ENCODE peak calls at places on chromosomes 1 and 21, in nine cellular contexts. C is neural crest cell, A is GM19239, S is skeletal muscle cell, Q is psoas muscle, R is NCI-H1105 treated with DMSO at 0.1 percent for 48 hours, N is Peyer's patch, Y is coronary artery, B is head of caudate nucleus. T is an unnamed sample.

GRCh38 chr1:91130256-91130985 is 108.6 kb upstream of the ZNF644 start:
- DNase-seq in R (no peak), N (no peak), C (no peak), B (no peak), Y (peak), Q (no peak), A (no peak), S (no peak), T (no peak)

GRCh38 chr1:9385801-9386573 is 93.3 kb downstream of the SPSB1 start:
- DNase-seq in R (no peak), Q (no peak), S (no peak), Y (no peak), A (no peak), C (no peak), N (no peak), B (no peak), T (no peak)

GRCh38 chr1:96075704-96076455 is 645.7 kb upstream of the PTBP2 start:
- DNase-seq in Q (no peak), C (no peak), S (no peak), Y (no peak), R (no peak), A (no peak), B (no peak), N (no peak), T (peak)

GRCh38 chr1:39105841-39106765 is 80.0 kb downstream of the NDUFS5 start:
- DNase-seq in C (peak), Y (peak), S (no peak), R (peak), A (peak), Q (peak), N (no peak), B (peak), T (no peak)

GRCh38 chr1:87117761-87118160 is 203.3 kb downstream of the HS2ST1 start:
- DNase-seq in C (no peak), Y (no peak), A (no peak), N (no peak), B (no peak), R (no peak), S (no peak), Q (no peak), T (no peak)

GRCh38 chr1:241639040-241639652 is 1.0 kb downstream of the CHML start:
- DNase-seq in S (no peak), B (no peak), R (no peak), Y (no peak), Q (no peak), N (no peak), C (no peak), A (no peak), T (no peak)

GRCh38 chr1:228810855-228811654 is 75.8 kb downstream of the RHOU start:
- DNase-seq in A (peak), R (no peak), C (no peak), B (peak), N (no peak), Y (no peak), S (no peak), Q (no peak), T (no peak)

GRCh38 chr21:31730687-31731111 is 1.2 kb downstream of the SCAF4 start:
- DNase-seq in N (no peak), S (no peak), C (no peak), Q (no peak), R (peak), Y (no peak), B (peak), A (no peak), T (no peak)

GRCh38 chr1:239126881-239127280 is 259.5 kb upstream of the CHRM3 start:
- DNase-seq in Q (no peak), A (no peak), Y (no peak), C (no peak), R (no peak), S (no peak), N (no peak), B (peak), T (no peak)

GRCh38 chr1:44724408-44725308 is 6.3 kb downstream of the RNU5D-1 start:
- DNase-seq in Q (no peak), C (no peak), A (no peak), B (no peak), Y (no peak), N (no peak), S (no peak), R (no peak), T (no peak)

GRCh38 chr1:12196641-12197482 is 30.1 kb downstream of the TNFRSF1B start:
- DNase-seq in B (peak), Y (no peak), N (no peak), S (no peak), R (no peak), A (no peak), Q (peak), C (no peak), T (no peak)

GRCh38 chr1:27117733-27118439 is 37.0 kb downstream of the SLC9A1 start:
- DNase-seq in A (no peak), N (no peak), S (no peak), Y (no peak), Q (no peak), B (no peak), C (no peak), R (no peak), T (no peak)

GRCh38 chr1:244322181-244322580 is 129.5 kb downstream of the ADSS2 start:
- DNase-seq in N (no peak), S (no peak), R (no peak), Y (peak), Q (no peak), B (no peak), A (no peak), C (no peak), T (no peak)

GRCh38 chr21:29888437-29888836 is 51.4 kb downstream of the GRIK1 start:
- DNase-seq in S (no peak), Y (no peak), N (no peak), B (no peak), A (no peak), R (no peak), C (no peak), Q (no peak), T (peak)

GRCh38 chr21:45861156-45861870 is 120.3 kb upstream of the COL6A1 start:
- DNase-seq in A (no peak), S (no peak), N (no peak), R (no peak), B (no peak), C (no peak), Y (peak), Q (no peak), T (no peak)

GRCh38 chr21:35974801-35975200 is 85.5 kb downstream of the SETD4 start:
- DNase-seq in S (no peak), N (no peak), A (no peak), Q (no peak), Y (no peak), B (no peak), R (no peak), C (no peak), T (no peak)

GRCh38 chr1:31733389-31734219 is 29.8 kb upstream of the COL16A1 start:
- DNase-seq in N (no peak), Q (no peak), B (peak), A (no peak), C (no peak), Y (no peak), S (no peak), R (peak), T (no peak)

GRCh38 chr1:201021333-201022177 is 2.0 kb downstream of the KIF21B start:
- DNase-seq in Y (no peak), R (no peak), S (no peak), C (no peak), B (no peak), A (no peak), N (peak), Q (no peak), T (no peak)

GRCh38 chr1:54124472-54124871 is 28.3 kb downstream of the CDCP2 start:
- DNase-seq in A (no peak), S (no peak), Q (no peak), Y (no peak), N (no peak), C (no peak), R (peak), B (no peak), T (no peak)

GRCh38 chr21:25324666-25325065 is 282.6 kb downstream of the MRPL39 start:
- DNase-seq in Q (no peak), B (no peak), S (no peak), Y (no peak), C (no peak), A (no peak), N (no peak), R (no peak), T (no peak)

GRCh38 chr1:59698386-59698785 is 116.4 kb upstream of the HOOK1 start:
- DNase-seq in R (no peak), Q (no peak), B (no peak), C (no peak), A (no peak), N (no peak), Y (no peak), S (no peak), T (no peak)

GRCh38 chr1:53332833-53333232 is 5.0 kb upstream of the LRP8 start:
- DNase-seq in S (no peak), C (no peak), N (no peak), R (no peak), A (no peak), B (no peak), Y (peak), Q (no peak), T (no peak)